ENCODE peak calls at places on chromosome 17, in seven cellular contexts. T is CD4-positive, CD25-positive, alpha-beta regulatory T cell; V is brain microvascular endothelial cell; D is foreskin fibroblast; J is astrocyte of the spinal cord; O is GM12865; N is lower leg skin. U is an unnamed sample.

GRCh38 chr17:70134042-70134441 is 35.3 kb upstream of the KCNJ2 start:
- DNase-seq in T (no peak), V (no peak), D (no peak), J (no peak), O (no peak), N (no peak), U (no peak)

GRCh38 chr17:15436399-15437369 is 30.7 kb downstream of the CDRT4 start:
- DNase-seq in T (peak), V (no peak), D (peak), J (no peak), O (peak), N (peak), U (no peak)

GRCh38 chr17:8005951-8006730 is 3.7 kb downstream of the GUCY2D start:
- DNase-seq in T (peak), V (no peak), D (no peak), J (no peak), O (peak), N (peak), U (no peak)

GRCh38 chr17:27783440-27783839 is 16.9 kb downstream of the NOS2 start:
- DNase-seq in T (no peak), V (no peak), D (no peak), J (no peak), O (no peak), N (no peak), U (no peak)

GRCh38 chr17:76994237-76994637 is 126.0 kb downstream of the MGAT5B start:
- DNase-seq in T (no peak), V (no peak), D (no peak), J (no peak), O (no peak), N (no peak), U (no peak)

GRCh38 chr17:79657036-79657435 is 46.2 kb upstream of the RBFOX3 start:
- DNase-seq in T (no peak), V (no peak), D (no peak), J (no peak), O (no peak), N (no peak), U (no peak)

GRCh38 chr17:59508999-59509398 is 56.4 kb upstream of the DHX40 start:
- DNase-seq in T (no peak), V (no peak), D (no peak), J (no peak), O (no peak), N (no peak), U (no peak)

GRCh38 chr17:46831573-46832305 is 13.2 kb upstream of the WNT3 start:
- DNase-seq in T (no peak), V (no peak), D (no peak), J (no peak), O (no peak), N (no peak), U (no peak)

GRCh38 chr17:83161298-83162034 is 82.1 kb downstream of the METRNL start:
- DNase-seq in T (no peak), V (no peak), D (peak), J (peak), O (no peak), N (peak), U (peak)

GRCh38 chr17:77464988-77465357 is 324.2 kb downstream of the SEC14L1 start:
- DNase-seq in T (no peak), V (no peak), D (no peak), J (no peak), O (no peak), N (no peak), U (no peak)

GRCh38 chr17:29376667-29377268 is 13.4 kb upstream of the TAOK1 start:
- DNase-seq in T (no peak), V (peak), D (peak), J (peak), O (no peak), N (peak), U (peak)

GRCh38 chr17:54439816-54440215 is 460.8 kb upstream of the TOM1L1 start:
- DNase-seq in T (no peak), V (no peak), D (no peak), J (no peak), O (no peak), N (no peak), U (no peak)

GRCh38 chr17:68710976-68711375 is 109.8 kb upstream of the FAM20A start:
- DNase-seq in T (no peak), V (no peak), D (no peak), J (no peak), O (no peak), N (no peak), U (no peak)

GRCh38 chr17:1399679-1400512 is at the start of gene YWHAE:
- DNase-seq in T (peak), V (peak), D (peak), J (peak), O (peak), N (peak), U (peak)

GRCh38 chr17:73371285-73371684 is 59.5 kb upstream of the CDC42EP4 start:
- DNase-seq in T (no peak), V (peak), D (peak), J (peak), O (no peak), N (no peak), U (peak)

GRCh38 chr17:28503420-28503819 is 2.7 kb upstream of the FOXN1 start:
- DNase-seq in T (no peak), V (no peak), D (no peak), J (no peak), O (no peak), N (no peak), U (no peak)

GRCh38 chr17:20073056-20073979 is 64.2 kb downstream of the SPECC1 start:
- DNase-seq in T (peak), V (peak), D (peak), J (peak), O (peak), N (peak), U (no peak)

GRCh38 chr17:38455288-38455915 is 27.1 kb downstream of the ARHGAP23 start:
- DNase-seq in T (no peak), V (no peak), D (no peak), J (no peak), O (no peak), N (no peak), U (no peak)

GRCh38 chr17:38451840-38452529 is 23.7 kb downstream of the ARHGAP23 start:
- DNase-seq in T (no peak), V (peak), D (peak), J (peak), O (no peak), N (no peak), U (peak)

GRCh38 chr17:38454528-38454927 is 26.3 kb downstream of the ARHGAP23 start:
- DNase-seq in T (no peak), V (peak), D (peak), J (peak), O (no peak), N (peak), U (no peak)

GRCh38 chr17:38452719-38453118 is 24.5 kb downstream of the ARHGAP23 start:
- DNase-seq in T (no peak), V (no peak), D (no peak), J (no peak), O (no peak), N (no peak), U (no peak)

GRCh38 chr17:38453951-38454421 is 25.7 kb downstream of the ARHGAP23 start:
- DNase-seq in T (no peak), V (no peak), D (peak), J (peak), O (no peak), N (no peak), U (no peak)
- H3K4me3 ChIP-seq in T (no peak), V (peak), D (peak), J (peak), O (no peak), N (peak), U (peak)

DNA sequence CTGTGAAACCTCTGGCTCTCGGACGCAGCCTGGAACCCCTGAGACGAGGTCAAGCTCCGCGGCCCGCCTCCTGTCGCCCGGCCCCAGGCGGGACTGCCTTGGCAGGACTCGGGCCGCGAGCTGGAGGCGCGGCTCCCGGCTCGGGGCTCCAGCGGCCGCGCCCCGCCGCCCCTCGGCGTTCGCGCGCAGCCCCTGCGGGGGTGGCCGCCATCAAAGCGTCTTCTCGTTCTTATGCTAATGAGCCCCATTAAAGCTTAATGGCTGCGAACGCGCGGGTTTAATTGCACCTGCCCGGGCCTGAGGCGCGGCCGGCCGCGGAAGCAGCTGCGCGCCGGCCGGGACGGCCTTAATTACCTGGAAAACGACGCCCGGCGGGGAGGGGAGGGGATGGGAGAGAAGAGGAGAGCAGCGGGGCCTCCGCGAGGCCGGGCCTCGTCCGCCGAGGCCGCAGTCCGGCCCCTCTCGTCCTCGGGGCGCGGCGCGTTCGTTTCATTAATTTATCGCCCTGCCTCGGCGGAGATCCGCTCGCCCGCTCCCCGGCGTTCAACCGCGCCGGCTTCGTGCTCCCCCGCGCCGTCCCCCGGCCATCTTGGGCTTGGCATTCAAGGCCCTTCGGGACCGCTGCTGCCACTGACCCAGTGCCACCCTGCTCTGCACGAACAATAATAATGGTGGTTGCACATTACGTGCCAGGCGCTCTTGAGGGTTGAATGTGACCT is 19.2 kb downstream of the RAI1 start:
- DNase-seq in T (no peak), V (no peak), D (no peak), J (no peak), O (no peak), N (no peak), U (no peak)
- H3K4me3 ChIP-seq in T (no peak), V (peak), D (no peak), J (no peak), O (no peak), N (no peak), U (no peak)

DNA sequence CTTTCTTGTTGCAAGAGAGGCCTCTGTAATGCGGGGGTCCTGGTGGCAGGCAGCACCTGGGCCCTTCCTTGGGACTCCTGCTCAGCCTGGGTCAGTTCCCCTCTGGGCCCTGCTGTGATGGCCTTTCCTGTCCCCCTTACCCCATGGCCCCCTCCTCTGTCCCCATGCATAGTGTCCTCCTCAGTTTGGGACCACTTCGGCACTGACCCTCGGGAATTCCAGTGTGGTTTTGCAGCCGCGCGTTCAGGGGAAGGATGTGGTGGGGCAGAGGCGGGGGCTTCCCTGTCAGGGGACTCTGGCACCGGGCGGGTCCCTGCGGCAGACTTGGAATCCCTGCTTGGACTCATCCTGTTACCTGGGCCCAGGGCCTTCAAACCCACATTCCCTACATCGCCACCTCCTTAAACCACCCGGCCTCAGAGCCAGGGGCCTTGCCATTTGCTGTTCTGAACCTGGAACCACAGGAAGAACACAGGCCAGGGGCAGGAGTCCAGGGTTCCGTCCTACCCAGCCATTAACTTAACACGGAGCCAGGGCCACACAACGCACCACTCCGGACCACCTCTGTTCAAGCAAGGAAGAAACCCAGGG is 31.4 kb upstream of the EIF1 start:
- DNase-seq in T (no peak), V (no peak), D (no peak), J (no peak), O (no peak), N (no peak), U (no peak)
- H3K4me3 ChIP-seq in T (no peak), V (no peak), D (no peak), J (no peak), O (no peak), N (no peak), U (no peak)

GRCh38 chr17:30819941-30820705 is 4.4 kb downstream of the CRLF3 start:
- DNase-seq in T (peak), V (no peak), D (no peak), J (no peak), O (no peak), N (no peak), U (no peak)
- H3K4me3 ChIP-seq in T (peak), V (no peak), D (no peak), J (no peak), O (no peak), N (no peak), U (no peak)

GRCh38 chr17:31488264-31488981 is 96.9 kb downstream of the RAB11FIP4 start:
- DNase-seq in T (peak), V (no peak), D (no peak), J (no peak), O (peak), N (no peak), U (no peak)
- H3K4me3 ChIP-seq in T (peak), V (peak), D (no peak), J (no peak), O (peak), N (peak), U (peak)

GRCh38 chr17:32940706-32941390 is 12.9 kb downstream of the TMEM98 start:
- DNase-seq in T (no peak), V (no peak), D (no peak), J (no peak), O (peak), N (no peak), U (no peak)

GRCh38 chr17:32936157-32936893 is 8.4 kb downstream of the TMEM98 start:
- DNase-seq in T (no peak), V (no peak), D (no peak), J (no peak), O (no peak), N (peak), U (no peak)

GRCh38 chr17:32933881-32934280 is 5.9 kb downstream of the TMEM98 start:
- DNase-seq in T (no peak), V (no peak), D (peak), J (no peak), O (no peak), N (peak), U (no peak)

GRCh38 chr17:32941419-32942032 is 13.6 kb downstream of the TMEM98 start:
- DNase-seq in T (no peak), V (no peak), D (no peak), J (no peak), O (no peak), N (no peak), U (no peak)

GRCh38 chr17:32936894-32937500 is 9.0 kb downstream of the TMEM98 start:
- DNase-seq in T (peak), V (peak), D (peak), J (peak), O (peak), N (peak), U (peak)
- H3K4me3 ChIP-seq in T (no peak), V (no peak), D (no peak), J (no peak), O (no peak), N (no peak), U (no peak)

GRCh38 chr17:48555616-48556533 is 11.0 kb upstream of the HOXB2 start:
- DNase-seq in T (no peak), V (no peak), D (no peak), J (peak), O (peak), N (no peak), U (no peak)

GRCh38 chr17:48558731-48559608 is 14.1 kb upstream of the HOXB2 start:
- DNase-seq in T (no peak), V (no peak), D (no peak), J (no peak), O (no peak), N (no peak), U (no peak)

GRCh38 chr17:48558057-48558456 is 13.1 kb upstream of the HOXB2 start:
- DNase-seq in T (no peak), V (no peak), D (no peak), J (no peak), O (no peak), N (no peak), U (no peak)

GRCh38 chr17:48555183-48555615 is 10.3 kb upstream of the HOXB2 start:
- DNase-seq in T (peak), V (no peak), D (peak), J (peak), O (peak), N (no peak), U (peak)

DNA sequence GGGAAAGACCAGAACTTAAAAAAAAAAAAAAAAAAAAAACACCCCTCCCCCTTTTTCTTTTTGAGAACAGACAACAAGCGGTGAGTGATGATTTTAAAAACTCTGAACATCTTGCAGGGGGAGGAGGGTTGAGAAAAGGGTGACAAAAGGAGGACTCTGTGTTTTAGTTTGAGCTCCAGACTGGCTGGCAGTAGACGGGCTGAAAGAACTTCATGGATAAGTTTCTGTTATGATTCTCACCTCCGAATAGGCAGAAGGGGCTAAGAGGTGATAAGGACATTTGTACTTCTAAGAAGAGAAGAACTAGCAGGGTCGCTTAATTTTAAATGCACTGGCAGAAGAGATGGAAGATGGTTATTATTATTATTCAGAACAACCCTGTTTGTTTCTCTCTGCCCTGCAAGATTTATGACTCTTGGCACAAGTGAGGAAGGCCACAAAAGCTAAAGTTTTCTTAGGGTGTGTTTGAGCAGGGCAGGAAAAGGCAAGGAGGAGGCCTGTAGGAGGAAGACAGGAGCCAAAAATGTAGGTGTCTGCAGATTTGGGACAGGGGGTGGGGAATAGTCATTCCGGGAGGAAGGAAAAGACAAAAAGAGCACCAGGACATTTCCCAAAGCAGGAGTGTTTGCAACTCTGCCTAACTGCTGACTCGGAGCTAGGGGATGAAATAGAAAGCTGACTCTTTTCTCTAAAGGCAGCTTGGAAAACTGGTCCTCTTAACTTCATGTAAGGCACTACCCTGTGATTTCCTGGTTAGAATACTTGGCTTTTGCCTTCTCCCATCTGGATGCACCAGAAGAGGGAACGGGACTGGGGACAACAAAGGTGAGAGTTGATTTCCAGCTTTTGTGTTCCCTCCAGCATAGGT is 11.9 kb upstream of the HOXB2 start:
- DNase-seq in T (no peak), V (no peak), D (peak), J (no peak), O (no peak), N (no peak), U (no peak)
- H3K4me3 ChIP-seq in T (no peak), V (no peak), D (no peak), J (peak), O (no peak), N (no peak), U (no peak)

DNA sequence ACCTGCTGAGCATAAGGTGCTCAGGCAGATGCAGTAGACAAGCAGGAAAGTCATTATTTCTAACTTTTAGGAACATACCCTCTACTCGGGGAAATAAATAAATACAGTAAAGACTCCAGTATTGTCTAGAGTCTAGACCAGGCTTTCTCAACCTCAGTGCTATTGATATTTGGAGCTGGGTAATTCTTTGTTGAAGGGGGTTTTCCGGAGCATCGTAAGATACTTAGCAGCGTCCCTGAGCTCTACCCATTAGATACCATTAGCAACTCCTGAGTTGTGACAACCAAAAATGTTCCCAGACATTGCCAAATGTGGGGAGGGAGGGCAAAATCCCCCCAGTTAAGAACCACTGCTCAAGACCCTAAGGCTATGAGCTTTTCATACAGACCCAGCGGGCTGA is 21.1 kb downstream of the EPOP start:
- DNase-seq in T (no peak), V (no peak), D (no peak), J (no peak), O (peak), N (no peak), U (no peak)
- H3K4me3 ChIP-seq in T (no peak), V (no peak), D (no peak), J (no peak), O (peak), N (no peak), U (no peak)

GRCh38 chr17:67316776-67317175 is 49.6 kb downstream of the PSMD12 start:
- DNase-seq in T (no peak), V (no peak), D (no peak), J (no peak), O (no peak), N (no peak), U (no peak)
- H3K4me3 ChIP-seq in T (no peak), V (no peak), D (no peak), J (no peak), O (no peak), N (no peak), U (no peak)